ENCODE peak calls at places on chromosome 11, in five cellular contexts. B is kidney tubule cell, K is Panc1, L is body of pancreas, V is DND-41. J is an unnamed sample.
A peak's percentile ranks its signal among the peaks of the same experiment; 100 is the strongest.

GRCh38 chr11:81673001-81673400 is 1060.7 kb downstream of the FAM181B start:
- DNase-seq in B (peak; percentile 17), K (no peak), L (no peak), V (no peak), J (peak; percentile 45)

GRCh38 chr11:60251485-60252207 is 8.7 kb upstream of the MS4A4E start:
- DNase-seq in B (no peak), K (peak; percentile 7), L (peak; percentile 34), V (no peak), J (peak; percentile 44)

GRCh38 chr11:2758751-2759150 is 59.0 kb upstream of the KCNQ1OT1 start:
- DNase-seq in B (no peak), K (no peak), L (no peak), V (no peak), J (no peak)

GRCh38 chr11:18321622-18321990 is 334 bp downstream of the HPS5 start:
- DNase-seq in B (no peak), K (no peak), L (no peak), V (no peak), J (no peak)

GRCh38 chr11:134529212-134530096 is 117.4 kb upstream of the B3GAT1 start:
- DNase-seq in B (no peak), K (no peak), L (no peak), V (no peak), J (no peak)

GRCh38 chr11:2803186-2804057 is 82.2 kb downstream of the CDKN1C start:
- DNase-seq in B (no peak), K (no peak), L (peak; percentile 1), V (no peak), J (peak; percentile 40)

GRCh38 chr11:1234771-1235614 is 12.1 kb downstream of the MUC5B start:
- DNase-seq in B (no peak), K (no peak), L (no peak), V (no peak), J (no peak)

GRCh38 chr11:2569321-2569721 is 124.5 kb downstream of the KCNQ1 start:
- DNase-seq in B (no peak), K (no peak), L (no peak), V (no peak), J (no peak)

GRCh38 chr11:58905141-58905715 is 34.1 kb upstream of the GLYATL1 start:
- DNase-seq in B (peak; percentile 68), K (no peak), L (no peak), V (no peak), J (peak; percentile 57)

GRCh38 chr11:2150206-2150847 is 10.7 kb downstream of the INS start:
- DNase-seq in B (peak; percentile 27), K (peak; percentile 67), L (no peak), V (no peak), J (peak; percentile 60)

GRCh38 chr11:47980093-47980906 is at the start of gene PTPRJ:
- DNase-seq in B (peak; percentile 83), K (no peak), L (peak; percentile 71), V (peak; percentile 59), J (peak; percentile 45)

GRCh38 chr11:2754008-2754407 is 54.2 kb upstream of the KCNQ1OT1 start:
- DNase-seq in B (no peak), K (no peak), L (no peak), V (no peak), J (no peak)

GRCh38 chr11:134124660-134125451 is 56.0 kb downstream of the JAM3 start:
- DNase-seq in B (no peak), K (no peak), L (peak; percentile 39), V (no peak), J (no peak)

GRCh38 chr11:34905666-34906065 is 10.5 kb downstream of the APIP start:
- DNase-seq in B (no peak), K (no peak), L (no peak), V (no peak), J (peak; percentile 30)

GRCh38 chr11:10506013-10506370 is 35.0 kb downstream of the RNF141 start:
- DNase-seq in B (peak; percentile 33), K (no peak), L (no peak), V (no peak), J (peak; percentile 93)

GRCh38 chr11:116696381-116696941 is 76.3 kb downstream of the BUD13 start:
- DNase-seq in B (peak; percentile 13), K (no peak), L (no peak), V (no peak), J (peak; percentile 58)

GRCh38 chr11:75495749-75496641 is 29.7 kb downstream of the GDPD5 start:
- DNase-seq in B (no peak), K (no peak), L (no peak), V (no peak), J (no peak)

GRCh38 chr11:5380740-5381342 is 2.8 kb upstream of the OR51M1 start:
- DNase-seq in B (peak; percentile 64), K (peak; percentile 45), L (peak; percentile 48), V (peak; percentile 42), J (peak; percentile 68)

GRCh38 chr11:60563553-60564235 is 48.5 kb downstream of the MS4A13 start:
- DNase-seq in B (no peak), K (no peak), L (no peak), V (peak; percentile 82), J (peak; percentile 57)

GRCh38 chr11:100776212-100776896 is 89.3 kb downstream of the ARHGAP42 start:
- DNase-seq in B (peak; percentile 99), K (peak; percentile 89), L (peak; percentile 55), V (no peak), J (peak; percentile 88)

GRCh38 chr11:65438257-65439151 is 15.9 kb downstream of the NEAT1 start:
- DNase-seq in B (peak; percentile 10), K (no peak), L (no peak), V (no peak), J (no peak)

GRCh38 chr11:69416123-69416475 is 65.4 kb upstream of the LINC01488 start:
- DNase-seq in B (no peak), K (no peak), L (no peak), V (no peak), J (no peak)